ENCODE peak calls at places on chromosomes 5 and 9, in seven cellular contexts. R, M, B, H, L, U and O are unnamed samples.

GRCh38 chr9:81416476-81417298 is 272.7 kb downstream of the TLE1 start:
- DNase-seq in R (no peak), M (no peak), B (no peak), H (no peak), L (no peak), U (no peak), O (no peak)

GRCh38 chr5:40984884-40985283 is 75.6 kb downstream of the C7 start:
- DNase-seq in R (no peak), M (no peak), B (no peak), H (no peak), L (no peak), U (no peak), O (no peak)

GRCh38 chr5:78591227-78591626 is 57.3 kb downstream of the LHFPL2 start:
- DNase-seq in R (no peak), M (no peak), B (peak; percentile 36), H (no peak), L (peak; percentile 54), U (no peak), O (no peak)

GRCh38 chr9:115680226-115680625 is 473.4 kb upstream of the PAPPA start:
- DNase-seq in R (no peak), M (no peak), B (no peak), H (no peak), L (no peak), U (no peak), O (no peak)

GRCh38 chr5:172438304-172438652 is 16.0 kb downstream of the SH3PXD2B start:
- DNase-seq in R (no peak), M (no peak), B (no peak), H (no peak), L (peak; percentile 40), U (no peak), O (no peak)

GRCh38 chr9:96382175-96382574 is 1.3 kb downstream of the SLC35D2 start:
- DNase-seq in R (no peak), M (no peak), B (peak; percentile 35), H (no peak), L (peak; percentile 20), U (no peak), O (no peak)

GRCh38 chr9:36897019-36897418 is 137.0 kb downstream of the PAX5 start:
- DNase-seq in R (no peak), M (no peak), B (no peak), H (no peak), L (no peak), U (no peak), O (no peak)

GRCh38 chr5:68894673-68895072 is 199.1 kb upstream of the SLC30A5 start:
- DNase-seq in R (no peak), M (no peak), B (no peak), H (no peak), L (no peak), U (no peak), O (no peak)

GRCh38 chr5:133992429-133993151 is 12.2 kb downstream of the VDAC1 start:
- DNase-seq in R (no peak), M (no peak), B (no peak), H (no peak), L (no peak), U (no peak), O (no peak)

GRCh38 chr5:124310453-124310852 is 436.0 kb downstream of the ZNF608 start:
- DNase-seq in R (no peak), M (no peak), B (no peak), H (no peak), L (no peak), U (no peak), O (no peak)

GRCh38 chr5:72790188-72790587 is 26.3 kb upstream of the TNPO1 start:
- DNase-seq in R (no peak), M (no peak), B (no peak), H (no peak), L (no peak), U (no peak), O (no peak)

GRCh38 chr9:101508203-101508602 is 25.4 kb upstream of the RNF20 start:
- DNase-seq in R (no peak), M (no peak), B (no peak), H (no peak), L (no peak), U (no peak), O (no peak)

GRCh38 chr9:17005085-17005484 is 129.8 kb upstream of the CNTLN start:
- DNase-seq in R (peak; percentile 21), M (no peak), B (no peak), H (no peak), L (peak; percentile 12), U (no peak), O (no peak)

GRCh38 chr5:132753135-132753987 is 6.1 kb downstream of the CCNI2 start:
- DNase-seq in R (no peak), M (peak; percentile 47), B (no peak), H (no peak), L (peak; percentile 29), U (no peak), O (peak; percentile 67)

GRCh38 chr9:16869140-16869903 is 1.1 kb downstream of the BNC2 start:
- DNase-seq in R (no peak), M (no peak), B (no peak), H (no peak), L (no peak), U (no peak), O (no peak)

DNA sequence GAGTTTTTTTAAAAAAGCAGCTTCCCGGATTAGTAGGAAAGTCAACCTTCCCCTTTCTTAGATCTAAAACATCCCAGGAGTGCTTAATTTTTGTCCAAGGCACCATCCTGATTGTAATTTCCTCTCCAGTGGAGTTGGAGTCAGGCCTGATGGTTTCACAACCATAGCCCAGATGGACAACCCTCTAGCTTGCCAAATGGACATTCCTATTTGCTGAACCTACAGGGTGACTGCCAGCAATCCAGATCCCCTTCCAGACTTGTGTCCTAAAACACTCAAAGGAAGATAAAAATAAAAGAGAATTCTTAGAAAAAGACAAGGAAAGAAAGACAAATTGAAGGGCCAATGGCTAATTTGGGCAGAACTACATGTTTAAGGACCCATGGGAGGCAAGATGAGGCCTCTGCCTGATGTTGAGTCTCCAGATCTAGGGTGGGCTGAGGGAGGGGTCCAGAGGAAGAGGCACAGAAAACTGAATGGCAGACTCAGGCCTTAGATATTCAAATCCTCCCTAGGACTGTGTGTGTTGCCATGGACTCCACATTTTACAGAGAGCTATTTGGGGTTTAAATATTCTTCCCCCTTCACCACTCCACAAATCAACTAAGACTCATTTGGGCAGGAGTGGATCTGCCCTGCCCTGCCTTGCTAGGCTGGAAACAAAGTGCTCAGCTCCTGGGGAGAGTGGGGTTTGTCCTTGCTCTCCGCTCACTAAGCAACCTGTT is 38.5 kb upstream of the SLC44A1 start:
- DNase-seq in R (no peak), M (no peak), B (no peak), H (no peak), L (no peak), U (no peak), O (no peak)
- TF ChIP-seq JUND in R (no peak), M (no peak), B (no peak), H (no peak), L (no peak), U (no peak), O (no peak)

DNA sequence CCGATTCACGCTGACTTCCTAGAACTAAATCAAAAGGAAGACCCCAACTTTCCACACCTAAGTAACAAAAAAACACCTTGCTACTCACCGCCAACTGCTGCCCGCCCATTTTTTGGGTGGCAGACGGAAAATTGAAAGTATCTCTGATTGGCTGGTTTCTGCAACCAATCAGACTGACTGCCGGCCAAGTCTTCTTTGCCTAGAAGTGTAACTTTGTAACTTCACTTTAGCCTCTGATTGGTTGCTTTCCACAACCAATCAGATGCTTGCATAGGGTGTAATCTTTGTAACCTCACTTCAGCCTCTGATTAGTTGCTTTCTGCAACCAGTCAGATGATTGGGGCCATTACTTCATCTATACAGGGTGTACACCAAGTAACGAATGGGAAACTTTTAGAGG is 42.6 kb upstream of the ANKH start:
- DNase-seq in R (no peak), M (no peak), B (no peak), H (peak; percentile 36), L (no peak), U (no peak), O (no peak)
- TF ChIP-seq JUND in R (no peak), M (no peak), B (no peak), H (no peak), L (no peak), U (no peak), O (no peak)

DNA sequence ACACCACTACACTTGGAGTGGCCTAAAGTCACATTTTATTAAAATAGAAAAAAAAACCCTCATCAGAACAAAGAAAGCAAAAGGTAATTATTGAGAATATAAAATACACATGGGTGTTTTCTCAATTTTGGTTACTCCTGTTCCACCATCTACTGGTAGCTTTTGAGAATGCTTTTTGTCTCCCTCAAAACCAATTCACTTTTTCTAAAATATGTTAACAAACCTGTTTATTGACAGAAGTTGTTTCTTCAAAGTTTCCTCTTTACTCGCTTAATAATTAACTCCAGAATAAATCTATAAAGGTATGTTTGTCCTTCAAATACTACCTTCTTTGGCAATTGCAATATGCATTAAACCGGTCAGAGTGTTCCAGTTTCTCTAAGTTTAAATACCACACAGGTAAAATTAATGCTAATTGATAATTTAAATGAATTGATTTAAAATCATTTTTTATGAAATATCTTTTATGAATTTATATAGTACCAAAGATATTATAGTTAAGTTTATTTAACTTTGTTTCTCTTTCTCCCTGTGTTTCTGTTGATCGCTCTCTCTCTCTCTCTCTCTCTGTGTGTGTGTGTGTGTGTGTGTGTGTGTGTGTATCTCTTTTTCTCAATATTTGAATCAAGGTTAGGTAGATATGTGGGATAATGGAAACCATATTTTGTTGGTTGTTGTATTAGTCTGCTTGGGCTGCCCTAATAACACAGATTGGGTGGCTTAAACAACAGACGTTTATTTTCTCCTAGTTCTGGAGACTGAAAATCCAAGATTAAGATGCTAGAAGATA is 487.4 kb downstream of the PRDM9 start:
- DNase-seq in R (no peak), M (no peak), B (no peak), H (no peak), L (peak; percentile 2), U (no peak), O (no peak)
- TF ChIP-seq JUND in R (no peak), M (no peak), B (no peak), H (no peak), L (no peak), U (no peak), O (no peak)

GRCh38 chr5:2748180-2748840 is 3.2 kb downstream of the IRX2 start:
- DNase-seq in R (no peak), M (no peak), B (no peak), H (no peak), L (no peak), U (no peak), O (no peak)
- TF ChIP-seq JUND in R (no peak), M (no peak), B (no peak), H (no peak), L (no peak), U (no peak), O (no peak)

DNA sequence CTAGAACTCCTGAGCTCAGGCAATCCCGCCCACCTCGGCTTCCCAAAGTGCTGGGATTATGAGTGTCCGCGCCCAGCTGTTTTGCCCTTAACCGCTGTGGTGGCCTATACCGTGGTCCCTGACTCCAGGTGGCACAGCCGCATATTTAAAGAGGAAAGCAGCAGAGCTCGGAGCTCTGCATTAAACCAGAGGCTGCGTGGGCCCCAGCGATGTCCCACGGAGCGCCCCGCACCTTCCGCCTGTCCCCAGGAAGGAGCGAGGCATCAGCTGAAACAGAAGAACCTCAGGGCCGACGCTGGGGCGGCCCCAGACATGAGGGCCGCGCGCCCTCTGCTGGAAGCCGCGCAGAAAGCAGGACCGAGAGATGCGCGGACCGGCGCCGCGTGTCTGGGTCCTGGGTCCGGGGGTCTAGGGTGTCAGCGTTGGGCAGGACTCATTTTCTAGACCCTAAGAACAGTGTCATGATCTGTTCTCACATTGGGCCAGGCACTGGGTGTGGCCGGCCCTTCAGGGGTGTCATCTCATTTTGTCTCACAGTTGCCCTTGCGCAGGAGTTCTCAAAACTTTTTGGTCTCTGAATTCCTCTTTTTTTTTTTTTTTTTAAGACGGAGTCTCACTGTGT is 37.7 kb downstream of the LAMC3 start:
- DNase-seq in R (peak; percentile 46), M (peak; percentile 89), B (peak; percentile 37), H (peak; percentile 99), L (peak; percentile 53), U (no peak), O (peak; percentile 78)
- TF ChIP-seq JUND in R (no peak), M (no peak), B (no peak), H (no peak), L (no peak), U (no peak), O (no peak)

GRCh38 chr5:147037517-147038205 is 159.1 kb upstream of the PPP2R2B start:
- DNase-seq in R (no peak), M (no peak), B (peak; percentile 31), H (no peak), L (no peak), U (no peak), O (no peak)
- TF ChIP-seq JUND in R (no peak), M (peak; percentile 22), B (peak; percentile 64), H (no peak), L (no peak), U (no peak), O (no peak)